ENCODE peak calls at places on chromosomes 12 and 14, in five cellular contexts. One of them, this sample, is unnamed.
A peak's percentile ranks its signal among the peaks of the same experiment; 100 is the strongest.

GRCh38 chr12:77325505-77325904 is 260.1 kb upstream of the E2F7 start:
- DNase-seq in HepG2: no peak
- DNase-seq in GM12892: peak; percentile 5
- DNase-seq in GM12878: no peak
- DNase-seq in H1: peak; percentile 60
- DNase-seq in this sample: no peak

GRCh38 chr14:20346713-20347112 is 3.3 kb downstream of the PARP2 start:
- DNase-seq in HepG2: no peak
- DNase-seq in GM12892: no peak
- DNase-seq in GM12878: no peak
- DNase-seq in H1: no peak
- DNase-seq in this sample: no peak

GRCh38 chr14:69231486-69231885 is 28.5 kb upstream of the GALNT16 start:
- DNase-seq in HepG2: no peak
- DNase-seq in GM12892: no peak
- DNase-seq in GM12878: no peak
- DNase-seq in H1: no peak
- DNase-seq in this sample: no peak

GRCh38 chr12:93758974-93759373 is 81.8 kb downstream of the CRADD start:
- DNase-seq in HepG2: no peak
- DNase-seq in GM12892: no peak
- DNase-seq in GM12878: no peak
- DNase-seq in H1: no peak
- DNase-seq in this sample: no peak

GRCh38 chr12:123990512-123990911 is 17.5 kb downstream of the ZNF664 start:
- DNase-seq in HepG2: no peak
- DNase-seq in GM12892: no peak
- DNase-seq in GM12878: no peak
- DNase-seq in H1: no peak
- DNase-seq in this sample: no peak

GRCh38 chr12:19846561-19846960 is 407.3 kb downstream of the AEBP2 start:
- DNase-seq in HepG2: no peak
- DNase-seq in GM12892: no peak
- DNase-seq in GM12878: no peak
- DNase-seq in H1: no peak
- DNase-seq in this sample: no peak

GRCh38 chr14:72907886-72908285 is 14.0 kb upstream of the DPF3 start:
- DNase-seq in HepG2: no peak
- DNase-seq in GM12892: no peak
- DNase-seq in GM12878: no peak
- DNase-seq in H1: no peak
- DNase-seq in this sample: no peak

GRCh38 chr14:105576525-105577088 is 50.2 kb downstream of the TMEM121 start:
- DNase-seq in HepG2: no peak
- DNase-seq in GM12892: no peak
- DNase-seq in GM12878: no peak
- DNase-seq in H1: no peak
- DNase-seq in this sample: no peak

GRCh38 chr12:6828671-6829531 is 694 bp downstream of the P3H3 start:
- DNase-seq in HepG2: no peak
- DNase-seq in GM12892: no peak
- DNase-seq in GM12878: no peak
- DNase-seq in H1: peak; percentile 81
- DNase-seq in this sample: no peak

GRCh38 chr12:1518486-1518762 is 76.0 kb downstream of the FBXL14 start:
- DNase-seq in HepG2: no peak
- DNase-seq in GM12892: no peak
- DNase-seq in GM12878: no peak
- DNase-seq in H1: no peak
- DNase-seq in this sample: no peak

GRCh38 chr14:65927871-65928270 is 515.3 kb downstream of the FUT8 start:
- DNase-seq in HepG2: no peak
- DNase-seq in GM12892: no peak
- DNase-seq in GM12878: no peak
- DNase-seq in H1: no peak
- DNase-seq in this sample: no peak

DNA sequence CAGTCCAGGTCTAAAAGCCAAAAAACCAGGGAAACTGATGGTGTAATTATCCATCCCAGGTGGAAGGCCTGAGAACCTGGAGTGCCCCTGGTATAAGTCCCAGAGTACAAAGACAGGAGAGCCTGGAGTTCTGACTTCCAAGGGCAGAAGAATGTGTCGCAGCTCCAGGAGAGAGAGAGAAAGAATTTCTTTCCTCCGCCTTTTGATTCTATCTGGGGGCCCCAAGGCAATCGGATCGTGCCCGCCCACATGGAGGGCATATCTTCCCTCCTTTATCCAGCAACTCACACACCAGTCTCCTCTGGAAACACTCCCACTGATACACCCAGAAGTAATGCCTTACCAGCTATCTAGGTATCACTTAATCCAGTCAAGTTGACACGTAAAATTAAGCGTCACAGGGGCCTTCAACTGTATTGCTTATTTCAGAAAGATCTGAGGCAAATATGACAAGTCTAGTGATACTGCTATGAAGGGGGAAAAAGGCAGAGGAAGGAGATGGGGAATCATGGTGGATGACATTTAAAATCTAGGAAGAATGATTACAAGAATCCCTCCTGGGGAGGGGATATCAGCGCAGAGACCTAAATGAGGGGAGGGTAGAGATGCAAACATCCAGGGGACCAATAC is 30.5 kb upstream of the LRP6 start:
- DNase-seq in HepG2: no peak
- DNase-seq in GM12892: no peak
- DNase-seq in GM12878: no peak
- DNase-seq in H1: no peak
- DNase-seq in this sample: no peak
- TF ChIP-seq POLR2AphosphoS5 in HepG2: no peak
- TF ChIP-seq POLR2AphosphoS5 in GM12892: no peak
- TF ChIP-seq POLR2AphosphoS5 in GM12878: no peak
- TF ChIP-seq POLR2AphosphoS5 in H1: no peak
- TF ChIP-seq POLR2AphosphoS5 in this sample: no peak

GRCh38 chr12:116691636-116692035 is 46.2 kb downstream of the SPRING1 start:
- DNase-seq in HepG2: no peak
- DNase-seq in GM12892: no peak
- DNase-seq in GM12878: no peak
- DNase-seq in H1: no peak
- DNase-seq in this sample: no peak

GRCh38 chr12:116690016-116690709 is 47.7 kb downstream of the SPRING1 start:
- DNase-seq in HepG2: no peak
- DNase-seq in GM12892: no peak
- DNase-seq in GM12878: no peak
- DNase-seq in H1: no peak
- DNase-seq in this sample: no peak

GRCh38 chr12:116692605-116693004 is 45.3 kb downstream of the SPRING1 start:
- DNase-seq in HepG2: no peak
- DNase-seq in GM12892: no peak
- DNase-seq in GM12878: no peak
- DNase-seq in H1: no peak
- DNase-seq in this sample: no peak

GRCh38 chr12:116689586-116689985 is 48.3 kb downstream of the SPRING1 start:
- DNase-seq in HepG2: no peak
- DNase-seq in GM12892: no peak
- DNase-seq in GM12878: no peak
- DNase-seq in H1: no peak
- DNase-seq in this sample: no peak

DNA sequence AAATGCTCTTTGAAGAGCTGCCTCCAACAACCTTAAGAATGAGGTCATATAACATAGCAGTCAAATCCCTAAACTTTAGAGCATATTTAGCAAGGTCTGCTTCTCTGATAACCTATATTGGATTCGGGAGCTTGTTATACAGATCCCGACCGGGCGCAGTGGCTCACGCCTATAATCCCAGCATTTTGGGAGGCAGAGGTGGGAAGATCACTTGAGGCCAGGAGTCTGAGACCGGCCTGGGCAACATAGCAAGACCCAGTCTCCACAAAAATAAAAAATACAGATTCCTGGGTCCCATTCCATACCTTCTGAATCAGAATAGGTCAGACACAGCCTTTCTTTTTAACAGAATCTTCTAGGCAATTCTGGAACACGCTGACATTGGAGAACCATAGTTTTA is 46.7 kb downstream of the SPRING1 start:
- DNase-seq in HepG2: no peak
- DNase-seq in GM12892: no peak
- DNase-seq in GM12878: no peak
- DNase-seq in H1: no peak
- DNase-seq in this sample: no peak
- TF ChIP-seq POLR2A in HepG2: no peak
- TF ChIP-seq POLR2A in GM12892: no peak
- TF ChIP-seq POLR2A in GM12878: no peak
- TF ChIP-seq POLR2A in H1: no peak
- TF ChIP-seq POLR2A in this sample: no peak

GRCh38 chr12:46749322-46749721 is 76.5 kb downstream of the SLC38A4 start:
- DNase-seq in HepG2: no peak
- DNase-seq in GM12892: no peak
- DNase-seq in GM12878: no peak
- DNase-seq in H1: no peak
- DNase-seq in this sample: no peak

GRCh38 chr12:46754550-46754949 is 71.2 kb downstream of the SLC38A4 start:
- DNase-seq in HepG2: no peak
- DNase-seq in GM12892: no peak
- DNase-seq in GM12878: no peak
- DNase-seq in H1: no peak
- DNase-seq in this sample: no peak

GRCh38 chr12:46751173-46751572 is 74.6 kb downstream of the SLC38A4 start:
- DNase-seq in HepG2: no peak
- DNase-seq in GM12892: no peak
- DNase-seq in GM12878: no peak
- DNase-seq in H1: no peak
- DNase-seq in this sample: no peak

GRCh38 chr12:46752396-46752795 is 73.4 kb downstream of the SLC38A4 start:
- DNase-seq in HepG2: peak; percentile 39
- DNase-seq in GM12892: no peak
- DNase-seq in GM12878: no peak
- DNase-seq in H1: no peak
- DNase-seq in this sample: no peak
- TF ChIP-seq TAF1 in HepG2: no peak
- TF ChIP-seq TAF1 in GM12892: no peak
- TF ChIP-seq TAF1 in GM12878: no peak
- TF ChIP-seq TAF1 in H1: no peak
- TF ChIP-seq TAF1 in this sample: no peak

DNA sequence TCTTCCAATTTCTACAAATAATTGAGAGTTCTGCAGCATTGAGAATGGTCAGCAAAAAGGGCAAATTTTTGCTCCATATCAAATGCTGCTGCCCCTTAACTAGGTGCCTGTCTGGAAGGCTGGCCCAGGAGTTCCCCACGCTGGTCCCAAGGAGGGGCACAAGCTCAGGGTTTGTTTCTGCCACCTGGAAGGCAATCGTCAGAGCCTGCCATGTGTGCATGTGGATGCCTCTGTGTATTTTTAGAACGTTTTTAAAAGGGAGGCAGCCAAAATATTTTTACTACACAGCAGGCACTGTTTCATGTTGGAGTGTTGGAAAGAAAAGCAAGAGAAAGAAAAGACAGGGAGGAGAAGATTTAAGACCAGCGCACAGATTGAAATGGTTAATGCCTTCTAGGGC is 557.4 kb downstream of the BCL11B start:
- DNase-seq in HepG2: no peak
- DNase-seq in GM12892: no peak
- DNase-seq in GM12878: no peak
- DNase-seq in H1: no peak
- DNase-seq in this sample: no peak
- TF ChIP-seq POLR2AphosphoS5 in HepG2: no peak
- TF ChIP-seq POLR2AphosphoS5 in GM12892: no peak
- TF ChIP-seq POLR2AphosphoS5 in GM12878: no peak
- TF ChIP-seq POLR2AphosphoS5 in H1: no peak
- TF ChIP-seq POLR2AphosphoS5 in this sample: no peak

GRCh38 chr14:22872833-22873520 is 1.4 kb downstream of the LRP10 start:
- DNase-seq in HepG2: no peak
- DNase-seq in GM12892: no peak
- DNase-seq in GM12878: no peak
- DNase-seq in H1: peak; percentile 48
- DNase-seq in this sample: no peak

GRCh38 chr14:22871962-22872832 is 657 bp downstream of the LRP10 start:
- DNase-seq in HepG2: peak; percentile 84
- DNase-seq in GM12892: no peak
- DNase-seq in GM12878: no peak
- DNase-seq in H1: peak; percentile 94
- DNase-seq in this sample: no peak

GRCh38 chr14:22875003-22875747 is 3.6 kb downstream of the LRP10 start:
- DNase-seq in HepG2: no peak
- DNase-seq in GM12892: no peak
- DNase-seq in GM12878: no peak
- DNase-seq in H1: no peak
- DNase-seq in this sample: no peak

GRCh38 chr14:22870811-22871199 is 735 bp upstream of the LRP10 start:
- DNase-seq in HepG2: no peak
- DNase-seq in GM12892: no peak
- DNase-seq in GM12878: no peak
- DNase-seq in H1: no peak
- DNase-seq in this sample: no peak

DNA sequence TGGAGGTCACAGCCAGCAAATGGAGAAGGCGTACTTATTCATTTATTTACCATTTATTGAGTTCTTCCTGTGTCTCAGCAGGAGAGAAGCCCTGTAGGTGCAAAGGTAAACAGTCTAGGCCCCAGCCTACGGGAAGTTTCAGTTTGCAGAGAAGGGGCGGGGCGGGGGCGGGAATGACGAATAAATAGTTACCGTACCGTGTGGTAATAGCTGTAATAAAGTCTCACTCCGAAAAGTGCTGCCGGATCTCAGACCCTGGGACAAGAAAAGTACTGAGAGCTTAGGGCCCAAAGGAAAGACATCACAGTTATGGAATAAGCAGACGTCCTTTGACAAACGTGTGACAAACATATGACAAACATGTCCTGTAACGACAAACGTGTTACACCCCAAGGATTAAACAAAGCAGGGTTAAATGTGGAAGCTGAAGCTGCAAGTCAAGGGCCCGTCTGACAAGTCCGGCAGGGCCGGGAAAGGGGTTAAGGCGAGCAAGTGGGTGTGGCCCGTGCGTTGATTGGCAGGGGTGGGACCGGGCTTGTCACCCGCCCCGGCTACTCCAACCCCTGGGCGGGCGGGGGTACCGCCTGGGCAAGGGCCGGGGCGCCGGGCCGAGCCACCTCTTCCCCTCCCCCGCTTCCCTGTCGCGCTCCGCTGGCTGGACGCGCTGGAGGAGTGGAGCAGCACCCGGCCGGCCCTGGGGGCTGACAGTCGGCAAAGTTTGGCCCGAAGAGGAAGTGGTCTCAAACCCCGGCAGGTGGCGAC is at the start of gene LRP10:
- DNase-seq in HepG2: peak; percentile 95
- DNase-seq in GM12892: peak; percentile 70
- DNase-seq in GM12878: peak; percentile 78
- DNase-seq in H1: peak; percentile 94
- DNase-seq in this sample: peak; percentile 76
- TF ChIP-seq POLR2A in HepG2: peak; percentile 74
- TF ChIP-seq POLR2A in GM12892: peak; percentile 79
- TF ChIP-seq POLR2A in GM12878: peak; percentile 80
- TF ChIP-seq POLR2A in H1: peak; percentile 21
- TF ChIP-seq POLR2A in this sample: peak; percentile 58

This sample was measured in GM12891.